ENCODE peak calls at places on chromosome 7, in five cellular contexts. One of them, this sample, is unnamed.

GRCh38 chr7:16817536-16817935 is 12.7 kb upstream of the AGR2 start:
- DNase-seq in body of pancreas: no peak
- DNase-seq in fibroblast of the aortic adventitia: peak; percentile 38
- DNase-seq in retinal pigment epithelial cell: peak; percentile 48
- DNase-seq in transverse colon: no peak
- DNase-seq in this sample: peak; percentile 67

GRCh38 chr7:100886142-100886935 is 3.2 kb downstream of the UFSP1 start:
- DNase-seq in transverse colon: no peak
- DNase-seq in body of pancreas: no peak
- DNase-seq in retinal pigment epithelial cell: no peak
- DNase-seq in fibroblast of the aortic adventitia: no peak
- DNase-seq in this sample: no peak

GRCh38 chr7:81186691-81187090 is 267.8 kb upstream of the SEMA3C start:
- DNase-seq in retinal pigment epithelial cell: no peak
- DNase-seq in body of pancreas: no peak
- DNase-seq in transverse colon: no peak
- DNase-seq in fibroblast of the aortic adventitia: peak; percentile 92
- DNase-seq in this sample: no peak

GRCh38 chr7:122886357-122887081 is at the start of gene CADPS2:
- DNase-seq in retinal pigment epithelial cell: peak; percentile 45
- DNase-seq in fibroblast of the aortic adventitia: peak; percentile 84
- DNase-seq in transverse colon: peak; percentile 87
- DNase-seq in body of pancreas: peak; percentile 94
- DNase-seq in this sample: peak; percentile 68

GRCh38 chr7:139341058-139341775 is at the start of gene FMC1:
- DNase-seq in transverse colon: peak; percentile 94
- DNase-seq in body of pancreas: peak; percentile 96
- DNase-seq in fibroblast of the aortic adventitia: peak; percentile 96
- DNase-seq in retinal pigment epithelial cell: peak; percentile 88
- DNase-seq in this sample: peak; percentile 88

GRCh38 chr7:5528071-5528814 is 104.6 kb upstream of the TNRC18 start:
- DNase-seq in transverse colon: peak; percentile 66
- DNase-seq in body of pancreas: no peak
- DNase-seq in fibroblast of the aortic adventitia: peak; percentile 55
- DNase-seq in retinal pigment epithelial cell: no peak
- DNase-seq in this sample: no peak

GRCh38 chr7:94043299-94043698 is 39.1 kb upstream of the BET1 start:
- DNase-seq in body of pancreas: no peak
- DNase-seq in fibroblast of the aortic adventitia: peak; percentile 69
- DNase-seq in retinal pigment epithelial cell: no peak
- DNase-seq in transverse colon: no peak
- DNase-seq in this sample: no peak

GRCh38 chr7:139887895-139888518 is 58.9 kb downstream of the TBXAS1 start:
- DNase-seq in transverse colon: no peak
- DNase-seq in body of pancreas: peak; percentile 20
- DNase-seq in retinal pigment epithelial cell: no peak
- DNase-seq in fibroblast of the aortic adventitia: no peak
- DNase-seq in this sample: no peak

GRCh38 chr7:157485361-157485831 is 148.6 kb downstream of the DNAJB6 start:
- DNase-seq in fibroblast of the aortic adventitia: no peak
- DNase-seq in retinal pigment epithelial cell: no peak
- DNase-seq in body of pancreas: no peak
- DNase-seq in transverse colon: no peak
- DNase-seq in this sample: no peak

GRCh38 chr7:33816106-33816505 is 89.2 kb upstream of the BMPER start:
- DNase-seq in retinal pigment epithelial cell: no peak
- DNase-seq in transverse colon: no peak
- DNase-seq in body of pancreas: no peak
- DNase-seq in fibroblast of the aortic adventitia: no peak
- DNase-seq in this sample: no peak

GRCh38 chr7:42471573-42472174 is 234.7 kb upstream of the GLI3 start:
- DNase-seq in retinal pigment epithelial cell: no peak
- DNase-seq in body of pancreas: no peak
- DNase-seq in fibroblast of the aortic adventitia: no peak
- DNase-seq in transverse colon: no peak
- DNase-seq in this sample: no peak

GRCh38 chr7:83161186-83161585 is 1.5 kb downstream of the PCLO start:
- DNase-seq in transverse colon: no peak
- DNase-seq in body of pancreas: no peak
- DNase-seq in fibroblast of the aortic adventitia: no peak
- DNase-seq in retinal pigment epithelial cell: no peak
- DNase-seq in this sample: no peak

GRCh38 chr7:137798073-137798763 is 48.6 kb downstream of the DGKI start:
- DNase-seq in transverse colon: no peak
- DNase-seq in body of pancreas: no peak
- DNase-seq in fibroblast of the aortic adventitia: no peak
- DNase-seq in retinal pigment epithelial cell: no peak
- DNase-seq in this sample: no peak

GRCh38 chr7:155136619-155137243 is 66.6 kb downstream of the HTR5A start:
- DNase-seq in retinal pigment epithelial cell: no peak
- DNase-seq in transverse colon: no peak
- DNase-seq in fibroblast of the aortic adventitia: no peak
- DNase-seq in body of pancreas: no peak
- DNase-seq in this sample: no peak

GRCh38 chr7:4042402-4042801 is 639.7 kb upstream of the FOXK1 start:
- DNase-seq in body of pancreas: no peak
- DNase-seq in retinal pigment epithelial cell: peak; percentile 48
- DNase-seq in transverse colon: no peak
- DNase-seq in fibroblast of the aortic adventitia: no peak
- DNase-seq in this sample: no peak

GRCh38 chr7:101226686-101227085 is 8.7 kb downstream of the ZNHIT1 start:
- DNase-seq in body of pancreas: peak; percentile 22
- DNase-seq in retinal pigment epithelial cell: no peak
- DNase-seq in fibroblast of the aortic adventitia: peak; percentile 13
- DNase-seq in transverse colon: no peak
- DNase-seq in this sample: no peak

GRCh38 chr7:27175005-27175625 is 995 bp upstream of the HOXA10 start:
- DNase-seq in transverse colon: peak; percentile 85
- DNase-seq in retinal pigment epithelial cell: no peak
- DNase-seq in body of pancreas: no peak
- DNase-seq in fibroblast of the aortic adventitia: no peak
- DNase-seq in this sample: no peak

GRCh38 chr7:130973637-130974036 is 239.6 kb upstream of the KLF14 start:
- DNase-seq in fibroblast of the aortic adventitia: no peak
- DNase-seq in retinal pigment epithelial cell: no peak
- DNase-seq in body of pancreas: no peak
- DNase-seq in transverse colon: no peak
- DNase-seq in this sample: no peak

GRCh38 chr7:100156331-100157068 is 2.0 kb downstream of the TRAPPC14 start:
- DNase-seq in fibroblast of the aortic adventitia: no peak
- DNase-seq in retinal pigment epithelial cell: no peak
- DNase-seq in body of pancreas: no peak
- DNase-seq in transverse colon: no peak
- DNase-seq in this sample: no peak

GRCh38 chr7:88689821-88690220 is 69.7 kb upstream of the ZNF804B start:
- DNase-seq in retinal pigment epithelial cell: no peak
- DNase-seq in fibroblast of the aortic adventitia: no peak
- DNase-seq in transverse colon: no peak
- DNase-seq in body of pancreas: no peak
- DNase-seq in this sample: no peak

GRCh38 chr7:79272066-79272669 is 181.3 kb downstream of the MAGI2 start:
- DNase-seq in fibroblast of the aortic adventitia: peak; percentile 74
- DNase-seq in transverse colon: no peak
- DNase-seq in body of pancreas: no peak
- DNase-seq in retinal pigment epithelial cell: no peak
- DNase-seq in this sample: no peak

GRCh38 chr7:10121641-10122040 is 852.0 kb upstream of the PHF14 start:
- DNase-seq in body of pancreas: no peak
- DNase-seq in retinal pigment epithelial cell: no peak
- DNase-seq in fibroblast of the aortic adventitia: no peak
- DNase-seq in transverse colon: no peak
- DNase-seq in this sample: no peak

GRCh38 chr7:98727146-98727709 is 110.1 kb downstream of the NPTX2 start:
- DNase-seq in transverse colon: no peak
- DNase-seq in body of pancreas: no peak
- DNase-seq in retinal pigment epithelial cell: no peak
- DNase-seq in fibroblast of the aortic adventitia: no peak
- DNase-seq in this sample: no peak

GRCh38 chr7:30074422-30075030 is 46.3 kb downstream of the PLEKHA8 start:
- DNase-seq in retinal pigment epithelial cell: no peak
- DNase-seq in body of pancreas: peak; percentile 6
- DNase-seq in fibroblast of the aortic adventitia: peak; percentile 69
- DNase-seq in transverse colon: no peak
- DNase-seq in this sample: peak; percentile 24

GRCh38 chr7:36207451-36208291 is 54.6 kb downstream of the EEPD1 start:
- DNase-seq in transverse colon: peak; percentile 54
- DNase-seq in fibroblast of the aortic adventitia: peak; percentile 26
- DNase-seq in body of pancreas: peak; percentile 79
- DNase-seq in retinal pigment epithelial cell: no peak
- DNase-seq in this sample: no peak

GRCh38 chr7:158694650-158695049 is 10.0 kb downstream of the NCAPG2 start:
- DNase-seq in retinal pigment epithelial cell: no peak
- DNase-seq in body of pancreas: no peak
- DNase-seq in fibroblast of the aortic adventitia: no peak
- DNase-seq in transverse colon: no peak
- DNase-seq in this sample: no peak

GRCh38 chr7:158695056-158695455 is 9.5 kb downstream of the NCAPG2 start:
- DNase-seq in body of pancreas: no peak
- DNase-seq in fibroblast of the aortic adventitia: no peak
- DNase-seq in retinal pigment epithelial cell: no peak
- DNase-seq in transverse colon: no peak
- DNase-seq in this sample: no peak

GRCh38 chr7:158699341-158699740 is 5.3 kb downstream of the NCAPG2 start:
- DNase-seq in body of pancreas: no peak
- DNase-seq in transverse colon: no peak
- DNase-seq in fibroblast of the aortic adventitia: no peak
- DNase-seq in retinal pigment epithelial cell: no peak
- DNase-seq in this sample: no peak

GRCh38 chr7:158698657-158699195 is 5.9 kb downstream of the NCAPG2 start:
- DNase-seq in transverse colon: no peak
- DNase-seq in retinal pigment epithelial cell: no peak
- DNase-seq in fibroblast of the aortic adventitia: no peak
- DNase-seq in body of pancreas: no peak
- DNase-seq in this sample: no peak

GRCh38 chr7:158695726-158696452 is 8.7 kb downstream of the NCAPG2 start:
- DNase-seq in transverse colon: peak; percentile 74
- DNase-seq in body of pancreas: peak; percentile 86
- DNase-seq in fibroblast of the aortic adventitia: peak; percentile 87
- DNase-seq in retinal pigment epithelial cell: no peak
- DNase-seq in this sample: peak; percentile 61
- H3K4me3 ChIP-seq in transverse colon: no peak overlapping the region
- H3K4me3 ChIP-seq in body of pancreas: no peak overlapping the region
- H3K4me3 ChIP-seq in fibroblast of the aortic adventitia: no peak overlapping the region
- H3K4me3 ChIP-seq in retinal pigment epithelial cell: no peak overlapping the region
- H3K4me3 ChIP-seq in this sample: no peak overlapping the region

DNA sequence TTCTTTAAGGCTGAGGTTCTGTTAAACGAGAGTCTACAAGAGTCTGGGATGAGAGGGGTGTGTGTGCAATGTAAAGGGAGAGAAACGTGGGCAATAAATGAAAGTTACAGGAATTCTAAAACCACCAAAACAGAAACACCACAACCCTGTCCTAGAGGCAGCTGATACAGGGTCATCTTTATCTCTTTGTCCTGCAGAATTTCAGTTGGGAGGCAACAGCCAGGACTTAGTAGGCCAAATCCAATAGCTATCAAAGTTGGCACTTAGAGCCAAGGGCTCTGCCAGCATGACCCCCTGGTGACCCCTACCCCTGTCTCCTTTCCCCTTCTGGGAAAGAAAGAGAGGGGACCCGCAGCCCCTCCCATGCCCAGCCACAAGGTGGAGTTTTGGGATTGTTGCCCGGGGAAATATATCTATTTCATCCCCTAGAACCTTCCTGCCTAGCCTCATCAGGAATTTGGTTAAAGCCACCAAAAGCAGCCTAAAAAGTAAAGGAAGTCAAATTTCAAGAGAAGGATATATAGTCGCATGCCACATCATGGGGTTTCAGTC is 85.2 kb downstream of the OSBPL3 start:
- DNase-seq in fibroblast of the aortic adventitia: peak; percentile 25
- DNase-seq in body of pancreas: no peak
- DNase-seq in retinal pigment epithelial cell: no peak
- DNase-seq in transverse colon: no peak
- DNase-seq in this sample: no peak
- TF ChIP-seq CTCF in fibroblast of the aortic adventitia: peak; percentile 64
- TF ChIP-seq CTCF in body of pancreas: peak; percentile 20
- TF ChIP-seq CTCF in retinal pigment epithelial cell: peak; percentile 60
- TF ChIP-seq CTCF in transverse colon: no peak
- TF ChIP-seq CTCF in this sample: peak; percentile 45

DNA sequence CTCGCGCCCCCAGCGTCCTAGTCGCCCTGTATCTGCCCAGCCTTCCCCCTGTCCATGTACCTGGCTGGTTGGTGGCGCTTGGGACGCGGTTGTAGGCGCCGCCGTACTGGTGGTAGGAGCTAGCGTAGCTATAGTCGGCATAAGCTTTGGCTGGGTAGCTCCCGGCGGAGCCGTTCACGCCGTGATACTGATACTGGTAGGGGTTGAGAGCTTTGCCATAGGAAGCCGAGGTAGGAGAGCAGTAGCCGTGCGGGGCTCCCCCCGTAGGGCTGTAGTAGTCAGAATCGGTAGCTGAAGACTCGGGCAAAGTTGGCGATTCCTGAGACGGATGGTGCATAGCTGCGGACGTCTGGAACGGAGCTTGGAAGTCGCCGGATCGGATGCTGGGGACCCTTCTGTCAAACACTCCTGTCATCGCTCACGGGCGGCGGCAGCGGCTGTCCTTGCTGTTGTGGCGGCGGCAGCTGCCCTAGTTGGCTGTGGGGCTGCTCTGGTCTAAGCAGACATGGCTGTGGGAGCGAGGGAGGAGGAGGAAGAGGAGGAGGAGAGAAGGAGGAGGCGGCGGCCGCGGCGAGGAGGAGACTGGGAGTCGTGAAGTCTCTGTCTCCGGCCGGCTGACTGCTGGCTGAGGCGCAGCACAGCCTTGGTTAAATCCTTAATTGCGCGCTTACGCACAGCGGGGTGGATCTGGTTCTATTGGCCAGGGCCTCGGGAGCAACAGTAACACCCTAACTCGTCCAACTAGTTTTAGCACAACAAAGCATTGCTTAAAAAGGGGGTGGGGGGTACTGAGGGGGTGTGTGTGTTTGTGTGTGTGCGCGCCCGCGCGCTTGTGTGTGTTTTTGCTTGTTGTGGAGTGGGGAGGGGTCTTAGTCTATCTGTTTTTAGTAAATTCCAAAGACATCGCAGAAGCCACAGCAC is at the start of gene DLX5:
- DNase-seq in retinal pigment epithelial cell: no peak
- DNase-seq in transverse colon: no peak
- DNase-seq in body of pancreas: no peak
- DNase-seq in fibroblast of the aortic adventitia: peak; percentile 24
- DNase-seq in this sample: no peak
- H3K4me3 ChIP-seq in retinal pigment epithelial cell: peak within 1 kb of the TSS; percentile 14
- H3K4me3 ChIP-seq in transverse colon: peak within 1 kb of the TSS; percentile 21
- H3K4me3 ChIP-seq in body of pancreas: no peak within 1 kb of the TSS
- H3K4me3 ChIP-seq in fibroblast of the aortic adventitia: peak within 1 kb of the TSS; percentile 42
- H3K4me3 ChIP-seq in this sample: peak within 1 kb of the TSS; percentile 36

GRCh38 chr7:108972009-108972408 is 402.3 kb downstream of the DNAJB9 start:
- DNase-seq in body of pancreas: peak; percentile 21
- DNase-seq in retinal pigment epithelial cell: no peak
- DNase-seq in fibroblast of the aortic adventitia: peak; percentile 6
- DNase-seq in transverse colon: no peak
- DNase-seq in this sample: peak; percentile 12

DNA sequence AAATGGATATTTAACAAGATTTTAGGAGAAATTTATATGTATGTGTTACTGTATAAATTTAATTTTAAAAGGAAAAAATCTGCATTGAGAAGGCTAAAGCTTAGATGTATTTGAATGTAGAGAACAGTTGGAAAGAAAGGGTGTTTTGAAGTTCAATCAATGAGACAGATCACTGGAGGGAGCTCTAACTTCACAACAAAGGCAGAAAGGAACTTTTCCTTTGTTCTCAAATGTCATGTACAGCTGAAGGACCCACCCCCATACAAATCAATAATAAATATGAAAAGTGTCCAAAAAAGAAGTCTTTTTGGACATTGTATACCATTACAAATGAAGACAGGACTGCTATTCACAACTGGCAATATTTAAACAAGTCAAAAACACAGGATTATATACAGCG is 403.4 kb downstream of the DNAJB9 start:
- DNase-seq in retinal pigment epithelial cell: no peak
- DNase-seq in transverse colon: no peak
- DNase-seq in body of pancreas: no peak
- DNase-seq in fibroblast of the aortic adventitia: no peak
- DNase-seq in this sample: no peak
- TF ChIP-seq CTCF in retinal pigment epithelial cell: peak; percentile 53
- TF ChIP-seq CTCF in transverse colon: no peak
- TF ChIP-seq CTCF in body of pancreas: no peak
- TF ChIP-seq CTCF in fibroblast of the aortic adventitia: no peak
- TF ChIP-seq CTCF in this sample: peak; percentile 12

This sample was measured in astrocyte of the cerebellum.